ENCODE peak calls at places on chromosome 21, in four cellular contexts. B, S, H and Y are unnamed samples.

GRCh38 chr21:36164427-36164784 is 7.8 kb downstream of the DOP1B start:
- ATAC-seq in B (no peak), S (peak; percentile 91), H (no peak), Y (no peak)

GRCh38 chr21:31172328-31172727 is 134.1 kb upstream of the KRTAP19-8 start:
- ATAC-seq in B (no peak), S (peak; percentile 18), H (no peak), Y (peak; percentile 31)

GRCh38 chr21:16358021-16358420 is 628.2 kb downstream of the USP25 start:
- ATAC-seq in B (no peak), S (no peak), H (no peak), Y (no peak)

GRCh38 chr21:28763809-28764418 is 228.8 kb downstream of the LTN1 start:
- ATAC-seq in B (no peak), S (no peak), H (no peak), Y (no peak)

GRCh38 chr21:17114019-17114418 is 398.8 kb upstream of the CXADR start:
- ATAC-seq in B (no peak), S (no peak), H (no peak), Y (no peak)

GRCh38 chr21:29074007-29074376 is 544 bp upstream of the CCT8 start:
- ATAC-seq in B (peak; percentile 30), S (peak; percentile 50), H (peak; percentile 10), Y (peak; percentile 32)

GRCh38 chr21:33314096-33314495 is 10.7 kb upstream of the IFNAR1 start:
- ATAC-seq in B (no peak), S (no peak), H (no peak), Y (no peak)

GRCh38 chr21:41045534-41046268 is 122.3 kb upstream of the BACE2 start:
- ATAC-seq in B (no peak), S (peak; percentile 51), H (peak; percentile 66), Y (no peak)

GRCh38 chr21:37047079-37047478 is 25.8 kb downstream of the PIGP start:
- ATAC-seq in B (no peak), S (no peak), H (peak; percentile 27), Y (no peak)

GRCh38 chr21:43937898-43938309 is 72.9 kb downstream of the AGPAT3 start:
- ATAC-seq in B (no peak), S (no peak), H (no peak), Y (no peak)

GRCh38 chr21:33428669-33429068 is 25.5 kb downstream of the IFNGR2 start:
- ATAC-seq in B (no peak), S (peak; percentile 50), H (peak; percentile 85), Y (no peak)

GRCh38 chr21:36347962-36348328 is 27.9 kb downstream of the MORC3 start:
- ATAC-seq in B (no peak), S (no peak), H (no peak), Y (no peak)

GRCh38 chr21:14922980-14923379 is 141.8 kb downstream of the NRIP1 start:
- ATAC-seq in B (no peak), S (no peak), H (no peak), Y (no peak)

GRCh38 chr21:29258626-29259335 is 39.9 kb upstream of the BACH1 start:
- ATAC-seq in B (no peak), S (peak; percentile 76), H (peak; percentile 80), Y (no peak)

DNA sequence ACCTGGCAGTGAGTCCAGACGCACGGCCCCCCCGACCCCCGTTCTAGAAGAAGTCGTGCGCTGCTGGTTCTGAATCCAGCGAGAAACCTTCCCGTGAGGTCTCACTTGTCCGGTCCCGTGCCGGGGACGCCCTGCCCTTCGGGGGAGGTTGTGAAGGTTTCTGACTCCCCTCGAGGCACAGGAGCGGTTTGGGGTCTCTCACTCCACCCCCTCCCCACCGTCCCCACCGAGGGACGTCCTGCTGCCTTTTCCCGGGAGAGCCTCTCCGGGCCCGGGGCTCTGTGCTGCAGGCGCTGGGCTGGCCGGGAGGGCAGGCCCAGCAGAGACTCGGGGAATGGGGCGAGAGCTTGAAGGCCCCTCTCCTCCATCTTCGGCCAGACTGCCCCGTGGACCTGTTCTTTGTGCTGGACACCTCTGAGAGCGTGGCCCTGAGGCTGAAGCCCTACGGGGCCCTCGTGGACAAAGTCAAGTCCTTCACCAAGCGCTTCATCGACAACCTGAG is 737 bp downstream of the COL6A1 start:
- ATAC-seq in B (no peak), S (peak; percentile 11), H (peak; percentile 23), Y (no peak)
- H3K4me1 ChIP-seq in B (peaks cover 17% of the 10 kb centered on the region), S (peaks cover 4% of the 10 kb centered on the region), H (no peaks in the 10 kb centered on the region), Y (peaks cover 77% of the 10 kb centered on the region)

GRCh38 chr21:45981641-45982255 is at the start of gene COL6A1:
- ATAC-seq in B (peak; percentile 51), S (peak; percentile 83), H (peak; percentile 67), Y (peak; percentile 44)

GRCh38 chr21:45983981-45984551 is 2.5 kb downstream of the COL6A1 start:
- ATAC-seq in B (no peak), S (no peak), H (no peak), Y (peak; percentile 65)

GRCh38 chr21:45981154-45981606 is 390 bp upstream of the COL6A1 start:
- ATAC-seq in B (peak; percentile 78), S (peak; percentile 67), H (peak; percentile 59), Y (peak; percentile 72)

GRCh38 chr21:45984584-45985095 is 3.1 kb downstream of the COL6A1 start:
- ATAC-seq in B (no peak), S (no peak), H (no peak), Y (no peak)

GRCh38 chr21:45982758-45983731 is 1.5 kb downstream of the COL6A1 start:
- ATAC-seq in B (no peak), S (no peak), H (no peak), Y (no peak)
- H3K4me1 ChIP-seq in B (peaks cover 17% of the 10 kb centered on the region), S (peaks cover 4% of the 10 kb centered on the region), H (no peaks in the 10 kb centered on the region), Y (peaks cover 41% of the 10 kb centered on the region)

GRCh38 chr21:38813554-38813953 is 7.8 kb downstream of the ETS2 start:
- ATAC-seq in B (no peak), S (no peak), H (no peak), Y (no peak)
- H3K4me1 ChIP-seq in B (no peaks in the 10 kb centered on the region), S (peaks cover 44% of the 10 kb centered on the region), H (peaks cover 72% of the 10 kb centered on the region), Y (peaks cover 79% of the 10 kb centered on the region)

GRCh38 chr21:38821248-38821647 is 15.5 kb downstream of the ETS2 start:
- ATAC-seq in B (no peak), S (no peak), H (no peak), Y (no peak)
- H3K4me1 ChIP-seq in B (no peaks in the 10 kb centered on the region), S (peaks cover 51% of the 10 kb centered on the region), H (peaks cover 41% of the 10 kb centered on the region), Y (peaks cover 85% of the 10 kb centered on the region)

GRCh38 chr21:42233067-42233981 is 14.4 kb downstream of the ABCG1 start:
- ATAC-seq in B (peak; percentile 57), S (peak; percentile 53), H (peak; percentile 18), Y (peak; percentile 92)
- H3K4me1 ChIP-seq in B (peaks cover 80% of the 10 kb centered on the region), S (peaks cover 17% of the 10 kb centered on the region), H (peaks cover 18% of the 10 kb centered on the region), Y (peaks cover 13% of the 10 kb centered on the region)